ENCODE peak calls at places on chromosome 14, in seven cellular contexts. One of them, this sample, is unnamed.

GRCh38 chr14:106039400-106039799 is 513.0 kb downstream of the TMEM121 start:
- DNase-seq in sigmoid colon: no peak
- DNase-seq in fibroblast of the aortic adventitia: no peak
- DNase-seq in PC-3: peak
- DNase-seq in AG10803: no peak
- DNase-seq in adrenal gland: no peak
- DNase-seq in body of pancreas: no peak
- DNase-seq in this sample: peak

GRCh38 chr14:71264260-71264659 is 357.0 kb downstream of the PCNX1 start:
- DNase-seq in sigmoid colon: no peak
- DNase-seq in fibroblast of the aortic adventitia: no peak
- DNase-seq in PC-3: no peak
- DNase-seq in AG10803: no peak
- DNase-seq in adrenal gland: no peak
- DNase-seq in body of pancreas: no peak
- DNase-seq in this sample: no peak

GRCh38 chr14:24071836-24072420 is 566 bp downstream of the CPNE6 start:
- DNase-seq in sigmoid colon: no peak
- DNase-seq in fibroblast of the aortic adventitia: no peak
- DNase-seq in PC-3: no peak
- DNase-seq in AG10803: no peak
- DNase-seq in adrenal gland: no peak
- DNase-seq in body of pancreas: no peak
- DNase-seq in this sample: no peak

GRCh38 chr14:100725587-100726387 is 905 bp upstream of the DLK1 start:
- DNase-seq in sigmoid colon: no peak
- DNase-seq in fibroblast of the aortic adventitia: no peak
- DNase-seq in PC-3: no peak
- DNase-seq in AG10803: no peak
- DNase-seq in adrenal gland: no peak
- DNase-seq in body of pancreas: no peak
- DNase-seq in this sample: no peak

GRCh38 chr14:88248606-88249005 is 74.5 kb downstream of the KCNK10 start:
- DNase-seq in sigmoid colon: no peak
- DNase-seq in fibroblast of the aortic adventitia: peak
- DNase-seq in PC-3: peak
- DNase-seq in AG10803: no peak
- DNase-seq in adrenal gland: no peak
- DNase-seq in body of pancreas: no peak
- DNase-seq in this sample: peak

GRCh38 chr14:76423534-76423933 is 47.6 kb downstream of the ESRRB start:
- DNase-seq in sigmoid colon: no peak
- DNase-seq in fibroblast of the aortic adventitia: no peak
- DNase-seq in PC-3: no peak
- DNase-seq in AG10803: no peak
- DNase-seq in adrenal gland: no peak
- DNase-seq in body of pancreas: no peak
- DNase-seq in this sample: no peak

GRCh38 chr14:24145700-24146621 is at the start of gene PSME2:
- DNase-seq in sigmoid colon: no peak
- DNase-seq in fibroblast of the aortic adventitia: peak
- DNase-seq in PC-3: no peak
- DNase-seq in AG10803: peak
- DNase-seq in adrenal gland: no peak
- DNase-seq in body of pancreas: no peak
- DNase-seq in this sample: no peak

GRCh38 chr14:71372411-71372838 is 465.2 kb downstream of the PCNX1 start:
- DNase-seq in sigmoid colon: no peak
- DNase-seq in fibroblast of the aortic adventitia: peak
- DNase-seq in PC-3: peak
- DNase-seq in AG10803: peak
- DNase-seq in adrenal gland: no peak
- DNase-seq in body of pancreas: no peak
- DNase-seq in this sample: peak

GRCh38 chr14:75425443-75425842 is 2.4 kb upstream of the JDP2 start:
- DNase-seq in sigmoid colon: no peak
- DNase-seq in fibroblast of the aortic adventitia: no peak
- DNase-seq in PC-3: no peak
- DNase-seq in AG10803: no peak
- DNase-seq in adrenal gland: no peak
- DNase-seq in body of pancreas: no peak
- DNase-seq in this sample: no peak

GRCh38 chr14:68283378-68284123 is 464.0 kb downstream of the RAD51B start:
- DNase-seq in sigmoid colon: no peak
- DNase-seq in fibroblast of the aortic adventitia: peak
- DNase-seq in PC-3: no peak
- DNase-seq in AG10803: peak
- DNase-seq in adrenal gland: no peak
- DNase-seq in body of pancreas: no peak
- DNase-seq in this sample: no peak

DNA sequence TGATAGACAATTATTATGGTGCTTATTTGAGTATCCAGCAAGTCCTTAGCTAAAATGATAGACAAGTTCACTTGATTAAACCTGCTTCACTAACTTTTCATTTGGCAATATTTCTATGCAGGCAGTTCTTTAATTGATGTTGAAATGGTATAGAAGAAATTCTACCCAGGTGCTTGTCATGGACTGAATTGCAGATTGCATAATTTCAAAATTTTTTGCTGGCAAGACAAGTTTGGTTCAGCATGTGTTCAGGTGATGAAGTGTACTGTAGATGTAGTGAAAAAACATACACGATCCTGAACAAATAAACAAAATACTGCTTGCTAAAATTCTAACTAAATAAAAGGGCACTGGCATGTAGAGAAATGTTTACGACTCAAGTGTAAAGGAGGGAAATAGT is 189.0 kb downstream of the FOXA1 start:
- DNase-seq in sigmoid colon: no peak
- DNase-seq in fibroblast of the aortic adventitia: no peak
- DNase-seq in PC-3: no peak
- DNase-seq in AG10803: no peak
- DNase-seq in adrenal gland: no peak
- DNase-seq in body of pancreas: no peak
- DNase-seq in this sample: no peak
- H3K4me3 ChIP-seq in sigmoid colon: no peak
- H3K4me3 ChIP-seq in fibroblast of the aortic adventitia: no peak
- H3K4me3 ChIP-seq in PC-3: no peak
- H3K4me3 ChIP-seq in AG10803: no peak
- H3K4me3 ChIP-seq in adrenal gland: no peak
- H3K4me3 ChIP-seq in body of pancreas: no peak
- H3K4me3 ChIP-seq in this sample: no peak

GRCh38 chr14:22864979-22865378 is 6.6 kb upstream of the LRP10 start:
- DNase-seq in sigmoid colon: no peak
- DNase-seq in fibroblast of the aortic adventitia: no peak
- DNase-seq in PC-3: no peak
- DNase-seq in AG10803: no peak
- DNase-seq in adrenal gland: no peak
- DNase-seq in body of pancreas: no peak
- DNase-seq in this sample: no peak

GRCh38 chr14:22866874-22867273 is 4.7 kb upstream of the LRP10 start:
- DNase-seq in sigmoid colon: no peak
- DNase-seq in fibroblast of the aortic adventitia: no peak
- DNase-seq in PC-3: no peak
- DNase-seq in AG10803: no peak
- DNase-seq in adrenal gland: no peak
- DNase-seq in body of pancreas: no peak
- DNase-seq in this sample: no peak

GRCh38 chr14:22870811-22871199 is 735 bp upstream of the LRP10 start:
- DNase-seq in sigmoid colon: no peak
- DNase-seq in fibroblast of the aortic adventitia: no peak
- DNase-seq in PC-3: no peak
- DNase-seq in AG10803: no peak
- DNase-seq in adrenal gland: no peak
- DNase-seq in body of pancreas: no peak
- DNase-seq in this sample: no peak

GRCh38 chr14:22861651-22862050 is 9.9 kb upstream of the LRP10 start:
- DNase-seq in sigmoid colon: no peak
- DNase-seq in fibroblast of the aortic adventitia: no peak
- DNase-seq in PC-3: no peak
- DNase-seq in AG10803: no peak
- DNase-seq in adrenal gland: no peak
- DNase-seq in body of pancreas: no peak
- DNase-seq in this sample: no peak

DNA sequence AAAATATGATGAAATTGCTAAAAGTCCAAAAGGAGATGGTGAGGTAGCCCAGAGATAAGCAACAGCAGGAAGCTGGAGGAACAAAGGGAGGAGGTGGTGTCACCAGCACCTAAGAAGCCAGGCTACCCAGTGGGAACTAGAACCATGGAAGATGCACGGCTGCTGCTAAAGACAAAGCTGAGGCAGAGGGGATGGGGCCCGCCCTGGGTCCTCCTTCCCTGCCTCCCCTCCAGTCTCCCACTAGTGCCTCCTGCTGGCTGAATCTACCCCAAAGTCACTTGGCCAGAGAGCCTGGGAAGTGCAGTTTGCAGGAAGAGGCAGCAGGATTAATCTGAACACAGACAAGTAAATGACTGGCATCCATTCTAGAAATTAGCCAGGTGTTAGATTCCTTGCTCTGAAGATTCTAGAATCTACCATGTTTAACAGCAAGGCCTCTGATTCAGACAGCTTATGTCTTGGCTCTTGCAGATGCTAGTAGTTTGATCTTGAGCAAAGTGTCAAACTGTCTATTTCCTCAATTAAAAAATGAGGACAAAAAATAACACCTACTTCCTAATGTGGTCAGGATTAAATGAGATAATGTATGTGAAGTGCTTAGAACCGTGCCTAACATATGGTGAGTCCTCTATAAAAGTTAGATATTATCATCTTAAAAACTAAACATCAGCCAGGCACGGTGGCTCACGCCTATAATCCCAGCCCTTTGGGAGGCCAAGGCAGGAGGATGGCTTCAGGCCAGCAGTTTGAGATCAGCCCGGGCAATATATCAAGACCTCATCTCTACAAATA is 5.9 kb upstream of the LRP10 start:
- DNase-seq in sigmoid colon: no peak
- DNase-seq in fibroblast of the aortic adventitia: no peak
- DNase-seq in PC-3: no peak
- DNase-seq in AG10803: no peak
- DNase-seq in adrenal gland: no peak
- DNase-seq in body of pancreas: no peak
- DNase-seq in this sample: no peak
- TF ChIP-seq CTCF in sigmoid colon: no peak
- TF ChIP-seq CTCF in fibroblast of the aortic adventitia: peak
- TF ChIP-seq CTCF in PC-3: peak
- TF ChIP-seq CTCF in AG10803: peak
- TF ChIP-seq CTCF in adrenal gland: no peak
- TF ChIP-seq CTCF in body of pancreas: no peak
- TF ChIP-seq CTCF in this sample: peak

GRCh38 chr14:37594916-37595808 is at the start of the genes FOXA1 and TTC6:
- DNase-seq in sigmoid colon: no peak
- DNase-seq in fibroblast of the aortic adventitia: peak
- DNase-seq in PC-3: peak
- DNase-seq in AG10803: peak
- DNase-seq in adrenal gland: peak
- DNase-seq in body of pancreas: peak
- DNase-seq in this sample: peak

GRCh38 chr14:37596790-37597189 is 1.4 kb downstream of the TTC6 start:
- DNase-seq in sigmoid colon: no peak
- DNase-seq in fibroblast of the aortic adventitia: no peak
- DNase-seq in PC-3: peak
- DNase-seq in AG10803: no peak
- DNase-seq in adrenal gland: no peak
- DNase-seq in body of pancreas: no peak
- DNase-seq in this sample: no peak

GRCh38 chr14:37594238-37594915 is 672 bp downstream of the FOXA1 start:
- DNase-seq in sigmoid colon: no peak
- DNase-seq in fibroblast of the aortic adventitia: peak
- DNase-seq in PC-3: peak
- DNase-seq in AG10803: peak
- DNase-seq in adrenal gland: peak
- DNase-seq in body of pancreas: peak
- DNase-seq in this sample: peak

GRCh38 chr14:37597538-37598084 is 2.2 kb downstream of the TTC6 start:
- DNase-seq in sigmoid colon: peak
- DNase-seq in fibroblast of the aortic adventitia: no peak
- DNase-seq in PC-3: peak
- DNase-seq in AG10803: peak
- DNase-seq in adrenal gland: no peak
- DNase-seq in body of pancreas: no peak
- DNase-seq in this sample: peak

DNA sequence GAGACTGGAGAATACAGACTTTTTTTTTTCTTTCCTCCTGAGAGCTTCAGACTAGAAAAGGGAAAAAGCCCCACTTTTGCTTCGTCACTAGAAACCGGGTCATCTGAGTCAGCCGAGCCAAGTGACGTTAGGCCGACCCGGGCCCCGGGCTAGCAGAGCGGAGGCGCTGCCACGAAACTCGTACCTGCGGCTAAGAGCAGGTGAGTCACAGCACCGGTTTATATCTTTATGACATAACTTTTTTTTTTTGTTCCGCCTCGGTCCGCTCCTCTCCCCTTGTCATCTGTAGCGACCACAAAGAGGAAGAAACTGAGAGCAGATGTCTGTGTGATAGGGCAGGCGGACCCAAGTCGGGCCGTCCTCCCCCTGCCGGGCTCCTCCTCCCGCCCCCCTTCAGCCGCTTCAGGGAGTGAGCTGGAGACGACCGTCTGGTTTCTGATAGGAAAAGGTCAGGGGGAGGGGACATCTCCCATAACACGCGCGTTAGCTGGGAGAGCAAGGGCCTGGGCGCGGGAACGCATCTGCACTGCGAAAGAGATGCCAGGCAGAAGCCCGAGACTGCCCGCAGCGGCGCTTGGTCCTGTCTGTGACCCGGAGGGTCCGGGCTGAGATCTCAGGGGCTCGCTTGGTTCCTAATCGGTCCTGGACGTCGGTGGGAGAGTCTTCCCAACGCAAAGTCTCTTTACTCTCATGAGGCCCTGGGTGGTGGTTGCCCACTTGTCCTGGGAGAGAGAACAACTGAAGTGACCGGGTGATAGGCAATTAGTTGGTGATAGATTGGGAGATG is 573 bp downstream of the TTC6 start:
- DNase-seq in sigmoid colon: no peak
- DNase-seq in fibroblast of the aortic adventitia: no peak
- DNase-seq in PC-3: peak
- DNase-seq in AG10803: no peak
- DNase-seq in adrenal gland: no peak
- DNase-seq in body of pancreas: peak
- DNase-seq in this sample: peak
- H3K4me3 ChIP-seq in sigmoid colon: peak
- H3K4me3 ChIP-seq in fibroblast of the aortic adventitia: peak
- H3K4me3 ChIP-seq in PC-3: peak
- H3K4me3 ChIP-seq in AG10803: peak
- H3K4me3 ChIP-seq in adrenal gland: no peak
- H3K4me3 ChIP-seq in body of pancreas: peak
- H3K4me3 ChIP-seq in this sample: no peak

DNA sequence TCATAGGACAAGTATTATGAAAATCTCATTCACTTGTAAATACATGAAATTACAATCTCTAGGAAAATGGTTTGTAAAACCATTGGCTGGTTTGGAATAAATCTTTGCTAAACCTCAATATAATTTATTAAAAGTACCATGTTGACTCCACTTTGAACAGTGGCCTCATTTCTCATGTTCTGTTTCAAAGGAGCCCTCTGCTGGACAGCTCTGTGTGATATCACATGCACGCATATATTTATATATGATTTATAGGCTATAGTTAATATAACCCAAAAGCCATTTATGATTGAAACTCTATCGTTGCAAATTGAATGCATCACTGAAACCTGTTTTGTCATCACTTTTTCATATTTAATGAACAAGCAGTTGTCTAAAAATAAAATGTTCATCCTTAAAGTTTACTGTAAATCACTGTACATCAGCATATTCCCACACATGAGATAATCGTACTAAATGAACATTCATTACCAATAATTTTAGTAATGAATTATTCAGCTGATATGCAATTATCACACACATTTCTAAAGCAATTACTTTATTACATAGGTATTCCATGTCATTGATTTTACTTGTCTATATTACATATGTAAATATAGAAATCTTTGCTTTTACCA is 493.8 kb downstream of the NPAS3 start:
- DNase-seq in sigmoid colon: no peak
- DNase-seq in fibroblast of the aortic adventitia: peak
- DNase-seq in PC-3: peak
- DNase-seq in AG10803: peak
- DNase-seq in adrenal gland: peak
- DNase-seq in body of pancreas: no peak
- DNase-seq in this sample: peak
- TF ChIP-seq CTCF in sigmoid colon: peak
- TF ChIP-seq CTCF in fibroblast of the aortic adventitia: peak
- TF ChIP-seq CTCF in PC-3: peak
- TF ChIP-seq CTCF in AG10803: peak
- TF ChIP-seq CTCF in adrenal gland: peak
- TF ChIP-seq CTCF in body of pancreas: peak
- TF ChIP-seq CTCF in this sample: peak